ENCODE peak calls at places on chromosome 4, in seven cellular contexts. N is GM06990, F is NCI-H2029, Z is BJ, B is foreskin fibroblast, X is globus pallidus, I is ACHN. V is an unnamed sample.

GRCh38 chr4:20395160-20395773 is 143.6 kb downstream of the SLIT2 start:
- DNase-seq in N (no peak), Z (no peak), I (peak; percentile 62), F (peak; percentile 25), X (peak; percentile 73), B (peak; percentile 31), V (no peak)

GRCh38 chr4:162116085-162116784 is 47.6 kb downstream of the FSTL5 start:
- DNase-seq in N (no peak), X (no peak), F (no peak), B (no peak), I (no peak), Z (no peak), V (no peak)

GRCh38 chr4:53541577-53542206 is 49.6 kb downstream of the LNX1 start:
- DNase-seq in B (peak; percentile 88), X (no peak), F (no peak), N (no peak), Z (peak; percentile 95), I (no peak), V (peak; percentile 77)

GRCh38 chr4:85233516-85233915 is 241.4 kb upstream of the ARHGAP24 start:
- DNase-seq in I (no peak), B (no peak), X (no peak), F (no peak), Z (no peak), N (no peak), V (no peak)

GRCh38 chr4:164221631-164222030 is 532.3 kb upstream of the SMIM31 start:
- DNase-seq in X (no peak), Z (no peak), F (no peak), N (no peak), I (peak; percentile 12), B (no peak), V (no peak)

GRCh38 chr4:134747108-134747805 is 545.7 kb upstream of the PABPC4L start:
- DNase-seq in X (no peak), I (no peak), N (no peak), F (no peak), B (no peak), Z (no peak), V (no peak)

GRCh38 chr4:71663780-71664179 is 120.1 kb downstream of the GC start:
- DNase-seq in B (no peak), F (no peak), I (no peak), X (no peak), N (no peak), Z (no peak), V (no peak)

GRCh38 chr4:123659759-123660158 is 263.2 kb downstream of the SPRY1 start:
- DNase-seq in B (peak; percentile 28), X (peak; percentile 9), F (no peak), N (no peak), I (peak; percentile 2), Z (no peak), V (no peak)

GRCh38 chr4:43983610-43984009 is 465.0 kb downstream of the KCTD8 start:
- DNase-seq in B (no peak), F (no peak), X (no peak), I (no peak), N (no peak), Z (no peak), V (no peak)

GRCh38 chr4:20598626-20599025 is 101.6 kb upstream of the PACRGL start:
- DNase-seq in B (no peak), Z (no peak), I (no peak), X (no peak), F (no peak), N (no peak), V (no peak)

V was measured in AG09319.